ENCODE peak calls at places on chromosome 1, in six cellular contexts. One of them, this sample, is unnamed.

GRCh38 chr1:205961970-205962820 is 18.9 kb upstream of the SLC26A9 start:
- DNase-seq in activated naive CD4-positive, alpha-beta T cell: no peak
- DNase-seq in OCI-LY7: no peak
- DNase-seq in transverse colon: no peak
- DNase-seq in AG10803: no peak
- DNase-seq in AG04450: no peak
- DNase-seq in this sample: no peak

GRCh38 chr1:167059045-167059728 is 31.0 kb downstream of the GPA33 start:
- DNase-seq in activated naive CD4-positive, alpha-beta T cell: peak
- DNase-seq in OCI-LY7: peak
- DNase-seq in transverse colon: peak
- DNase-seq in AG10803: peak
- DNase-seq in AG04450: peak
- DNase-seq in this sample: peak

GRCh38 chr1:226920446-226920894 is 19.6 kb upstream of the COQ8A start:
- DNase-seq in activated naive CD4-positive, alpha-beta T cell: no peak
- DNase-seq in OCI-LY7: no peak
- DNase-seq in transverse colon: no peak
- DNase-seq in AG10803: no peak
- DNase-seq in AG04450: no peak
- DNase-seq in this sample: no peak

GRCh38 chr1:180800945-180801344 is 111.8 kb upstream of the KIAA1614 start:
- DNase-seq in activated naive CD4-positive, alpha-beta T cell: no peak
- DNase-seq in OCI-LY7: no peak
- DNase-seq in transverse colon: no peak
- DNase-seq in AG10803: no peak
- DNase-seq in AG04450: no peak
- DNase-seq in this sample: no peak

GRCh38 chr1:206967096-206967851 is 3.0 kb downstream of the FCAMR start:
- DNase-seq in activated naive CD4-positive, alpha-beta T cell: no peak
- DNase-seq in OCI-LY7: no peak
- DNase-seq in transverse colon: no peak
- DNase-seq in AG10803: peak
- DNase-seq in AG04450: no peak
- DNase-seq in this sample: no peak

GRCh38 chr1:234661249-234661928 is 51.4 kb upstream of the IRF2BP2 start:
- DNase-seq in activated naive CD4-positive, alpha-beta T cell: no peak
- DNase-seq in OCI-LY7: no peak
- DNase-seq in transverse colon: no peak
- DNase-seq in AG10803: no peak
- DNase-seq in AG04450: no peak
- DNase-seq in this sample: no peak

GRCh38 chr1:151934048-151934493 is 24.8 kb upstream of the THEM4 start:
- DNase-seq in activated naive CD4-positive, alpha-beta T cell: no peak
- DNase-seq in OCI-LY7: peak
- DNase-seq in transverse colon: peak
- DNase-seq in AG10803: peak
- DNase-seq in AG04450: peak
- DNase-seq in this sample: peak

GRCh38 chr1:88802950-88803349 is 88.4 kb downstream of the GTF2B start:
- DNase-seq in activated naive CD4-positive, alpha-beta T cell: no peak
- DNase-seq in OCI-LY7: no peak
- DNase-seq in transverse colon: no peak
- DNase-seq in AG10803: peak
- DNase-seq in AG04450: no peak
- DNase-seq in this sample: peak

GRCh38 chr1:210786546-210786945 is 347.4 kb downstream of the KCNH1 start:
- DNase-seq in activated naive CD4-positive, alpha-beta T cell: no peak
- DNase-seq in OCI-LY7: no peak
- DNase-seq in transverse colon: no peak
- DNase-seq in AG10803: no peak
- DNase-seq in AG04450: no peak
- DNase-seq in this sample: no peak

GRCh38 chr1:32953495-32953894 is 11.1 kb downstream of the RNF19B start:
- DNase-seq in activated naive CD4-positive, alpha-beta T cell: no peak
- DNase-seq in OCI-LY7: peak
- DNase-seq in transverse colon: no peak
- DNase-seq in AG10803: no peak
- DNase-seq in AG04450: no peak
- DNase-seq in this sample: peak

GRCh38 chr1:70431874-70432273 is 20.8 kb downstream of the CTH start:
- DNase-seq in activated naive CD4-positive, alpha-beta T cell: no peak
- DNase-seq in OCI-LY7: no peak
- DNase-seq in transverse colon: no peak
- DNase-seq in AG10803: no peak
- DNase-seq in AG04450: no peak
- DNase-seq in this sample: no peak

GRCh38 chr1:36856126-36856525 is 178.2 kb downstream of the GRIK3 start:
- DNase-seq in activated naive CD4-positive, alpha-beta T cell: no peak
- DNase-seq in OCI-LY7: peak
- DNase-seq in transverse colon: no peak
- DNase-seq in AG10803: no peak
- DNase-seq in AG04450: no peak
- DNase-seq in this sample: no peak

GRCh38 chr1:66752671-66753371 is 562 bp downstream of the DYNLT5 start:
- DNase-seq in activated naive CD4-positive, alpha-beta T cell: no peak
- DNase-seq in OCI-LY7: no peak
- DNase-seq in transverse colon: no peak
- DNase-seq in AG10803: no peak
- DNase-seq in AG04450: no peak
- DNase-seq in this sample: no peak

GRCh38 chr1:89908294-89908992 is 86.5 kb upstream of the ZNF326 start:
- DNase-seq in activated naive CD4-positive, alpha-beta T cell: no peak
- DNase-seq in OCI-LY7: no peak
- DNase-seq in transverse colon: no peak
- DNase-seq in AG10803: no peak
- DNase-seq in AG04450: no peak
- DNase-seq in this sample: peak

GRCh38 chr1:56064705-56065104 is 514.7 kb downstream of the PLPP3 start:
- DNase-seq in activated naive CD4-positive, alpha-beta T cell: no peak
- DNase-seq in OCI-LY7: no peak
- DNase-seq in transverse colon: no peak
- DNase-seq in AG10803: peak
- DNase-seq in AG04450: no peak
- DNase-seq in this sample: no peak

GRCh38 chr1:207495816-207496792 is at the start of gene CR1:
- DNase-seq in activated naive CD4-positive, alpha-beta T cell: no peak
- DNase-seq in OCI-LY7: peak
- DNase-seq in transverse colon: peak
- DNase-seq in AG10803: no peak
- DNase-seq in AG04450: no peak
- DNase-seq in this sample: peak

GRCh38 chr1:161115132-161115711 is 2.6 kb downstream of the PFDN2 start:
- DNase-seq in activated naive CD4-positive, alpha-beta T cell: no peak
- DNase-seq in OCI-LY7: no peak
- DNase-seq in transverse colon: no peak
- DNase-seq in AG10803: peak
- DNase-seq in AG04450: peak
- DNase-seq in this sample: no peak

GRCh38 chr1:56645663-56646330 is 683 bp downstream of the PRKAA2 start:
- DNase-seq in activated naive CD4-positive, alpha-beta T cell: no peak
- DNase-seq in OCI-LY7: no peak
- DNase-seq in transverse colon: peak
- DNase-seq in AG10803: no peak
- DNase-seq in AG04450: no peak
- DNase-seq in this sample: no peak

GRCh38 chr1:53507115-53507816 is 48.1 kb downstream of the DMRTB1 start:
- DNase-seq in activated naive CD4-positive, alpha-beta T cell: no peak
- DNase-seq in OCI-LY7: no peak
- DNase-seq in transverse colon: no peak
- DNase-seq in AG10803: no peak
- DNase-seq in AG04450: no peak
- DNase-seq in this sample: no peak

GRCh38 chr1:40770296-40771070 is 13.1 kb upstream of the KCNQ4 start:
- DNase-seq in activated naive CD4-positive, alpha-beta T cell: no peak
- DNase-seq in OCI-LY7: no peak
- DNase-seq in transverse colon: no peak
- DNase-seq in AG10803: no peak
- DNase-seq in AG04450: no peak
- DNase-seq in this sample: no peak

GRCh38 chr1:21205416-21205815 is 28.7 kb upstream of the EIF4G3 start:
- DNase-seq in activated naive CD4-positive, alpha-beta T cell: no peak
- DNase-seq in OCI-LY7: no peak
- DNase-seq in transverse colon: no peak
- DNase-seq in AG10803: no peak
- DNase-seq in AG04450: no peak
- DNase-seq in this sample: no peak

GRCh38 chr1:38050397-38051141 is 4.0 kb upstream of the POU3F1 start:
- DNase-seq in activated naive CD4-positive, alpha-beta T cell: no peak
- DNase-seq in OCI-LY7: no peak
- DNase-seq in transverse colon: no peak
- DNase-seq in AG10803: no peak
- DNase-seq in AG04450: no peak
- DNase-seq in this sample: peak

GRCh38 chr1:171805395-171806115 is 24.1 kb downstream of the METTL13 start:
- DNase-seq in activated naive CD4-positive, alpha-beta T cell: no peak
- DNase-seq in OCI-LY7: no peak
- DNase-seq in transverse colon: no peak
- DNase-seq in AG10803: no peak
- DNase-seq in AG04450: no peak
- DNase-seq in this sample: no peak

GRCh38 chr1:231684333-231685244 is 58.0 kb downstream of the DISC1 start:
- DNase-seq in activated naive CD4-positive, alpha-beta T cell: no peak
- DNase-seq in OCI-LY7: no peak
- DNase-seq in transverse colon: peak
- DNase-seq in AG10803: no peak
- DNase-seq in AG04450: no peak
- DNase-seq in this sample: no peak

GRCh38 chr1:63328140-63328521 is 5.8 kb downstream of the FOXD3 start:
- DNase-seq in activated naive CD4-positive, alpha-beta T cell: no peak
- DNase-seq in OCI-LY7: no peak
- DNase-seq in transverse colon: no peak
- DNase-seq in AG10803: no peak
- DNase-seq in AG04450: no peak
- DNase-seq in this sample: no peak

GRCh38 chr1:183753464-183753891 is 51.4 kb upstream of the RGL1 start:
- DNase-seq in activated naive CD4-positive, alpha-beta T cell: no peak
- DNase-seq in OCI-LY7: no peak
- DNase-seq in transverse colon: no peak
- DNase-seq in AG10803: no peak
- DNase-seq in AG04450: no peak
- DNase-seq in this sample: no peak

GRCh38 chr1:43706598-43707190 is 642 bp upstream of the ST3GAL3 start:
- DNase-seq in activated naive CD4-positive, alpha-beta T cell: no peak
- DNase-seq in OCI-LY7: peak
- DNase-seq in transverse colon: peak
- DNase-seq in AG10803: peak
- DNase-seq in AG04450: no peak
- DNase-seq in this sample: peak

GRCh38 chr1:218705911-218706893 is 361.1 kb downstream of the TGFB2 start:
- DNase-seq in activated naive CD4-positive, alpha-beta T cell: no peak
- DNase-seq in OCI-LY7: no peak
- DNase-seq in transverse colon: no peak
- DNase-seq in AG10803: peak
- DNase-seq in AG04450: peak
- DNase-seq in this sample: peak

GRCh38 chr1:230102472-230102871 is 35.4 kb downstream of the GALNT2 start:
- DNase-seq in activated naive CD4-positive, alpha-beta T cell: no peak
- DNase-seq in OCI-LY7: no peak
- DNase-seq in transverse colon: no peak
- DNase-seq in AG10803: no peak
- DNase-seq in AG04450: no peak
- DNase-seq in this sample: no peak

GRCh38 chr1:197399691-197400521 is 131.9 kb downstream of the CRB1 start:
- DNase-seq in activated naive CD4-positive, alpha-beta T cell: no peak
- DNase-seq in OCI-LY7: peak
- DNase-seq in transverse colon: no peak
- DNase-seq in AG10803: peak
- DNase-seq in AG04450: no peak
- DNase-seq in this sample: peak

GRCh38 chr1:184461321-184461720 is 74.5 kb downstream of the C1orf21 start:
- DNase-seq in activated naive CD4-positive, alpha-beta T cell: no peak
- DNase-seq in OCI-LY7: no peak
- DNase-seq in transverse colon: no peak
- DNase-seq in AG10803: no peak
- DNase-seq in AG04450: no peak
- DNase-seq in this sample: no peak

GRCh38 chr1:230120949-230121381 is 53.9 kb downstream of the GALNT2 start:
- DNase-seq in activated naive CD4-positive, alpha-beta T cell: no peak
- DNase-seq in OCI-LY7: peak
- DNase-seq in transverse colon: peak
- DNase-seq in AG10803: peak
- DNase-seq in AG04450: no peak
- DNase-seq in this sample: no peak

GRCh38 chr1:66642992-66643391 is 109.0 kb downstream of the SGIP1 start:
- DNase-seq in activated naive CD4-positive, alpha-beta T cell: no peak
- DNase-seq in OCI-LY7: no peak
- DNase-seq in transverse colon: no peak
- DNase-seq in AG10803: peak
- DNase-seq in AG04450: no peak
- DNase-seq in this sample: no peak

GRCh38 chr1:231527586-231528174 is 789 bp upstream of the TSNAX start:
- DNase-seq in activated naive CD4-positive, alpha-beta T cell: no peak
- DNase-seq in OCI-LY7: no peak
- DNase-seq in transverse colon: no peak
- DNase-seq in AG10803: no peak
- DNase-seq in AG04450: no peak
- DNase-seq in this sample: no peak